ENCODE peak calls at places on chromosomes 4 and X, in eight cellular contexts. One of them, this sample, is unnamed.

GRCh38 chr4:150961566-150961965 is 53.5 kb downstream of the LRBA start:
- DNase-seq in activated CD4-positive, alpha-beta T cell treated with anti-CD3 and anti-CD28 coated beads for 48 hours: no peak
- DNase-seq in NCI-H146: no peak
- DNase-seq in osteocyte: no peak
- DNase-seq in pons: no peak
- DNase-seq in astrocyte of the spinal cord: no peak
- DNase-seq in central memory CD8-positive, alpha-beta T cell: no peak
- DNase-seq in effector memory CD8-positive, alpha-beta T cell: no peak
- DNase-seq in this sample: no peak

GRCh38 chr4:73723029-73723428 is 17.3 kb upstream of the CXCL8 start:
- DNase-seq in central memory CD8-positive, alpha-beta T cell: no peak
- DNase-seq in effector memory CD8-positive, alpha-beta T cell: no peak
- DNase-seq in astrocyte of the spinal cord: no peak
- DNase-seq in osteocyte: no peak
- DNase-seq in NCI-H146: peak; percentile 5
- DNase-seq in activated CD4-positive, alpha-beta T cell treated with anti-CD3 and anti-CD28 coated beads for 48 hours: no peak
- DNase-seq in pons: no peak
- DNase-seq in this sample: no peak

GRCh38 chr4:83358410-83358809 is 23.8 kb upstream of the HPSE start:
- DNase-seq in activated CD4-positive, alpha-beta T cell treated with anti-CD3 and anti-CD28 coated beads for 48 hours: no peak
- DNase-seq in osteocyte: no peak
- DNase-seq in NCI-H146: no peak
- DNase-seq in central memory CD8-positive, alpha-beta T cell: no peak
- DNase-seq in effector memory CD8-positive, alpha-beta T cell: no peak
- DNase-seq in astrocyte of the spinal cord: peak; percentile 78
- DNase-seq in pons: no peak
- DNase-seq in this sample: peak; percentile 66

GRCh38 chr4:7384003-7384928 is 50.5 kb downstream of the PSAPL1 start:
- DNase-seq in activated CD4-positive, alpha-beta T cell treated with anti-CD3 and anti-CD28 coated beads for 48 hours: no peak
- DNase-seq in NCI-H146: no peak
- DNase-seq in effector memory CD8-positive, alpha-beta T cell: no peak
- DNase-seq in pons: no peak
- DNase-seq in astrocyte of the spinal cord: no peak
- DNase-seq in central memory CD8-positive, alpha-beta T cell: no peak
- DNase-seq in osteocyte: peak; percentile 78
- DNase-seq in this sample: no peak

GRCh38 chr4:13866881-13867280 is 239.4 kb upstream of the BOD1L1 start:
- DNase-seq in NCI-H146: no peak
- DNase-seq in central memory CD8-positive, alpha-beta T cell: no peak
- DNase-seq in astrocyte of the spinal cord: peak; percentile 35
- DNase-seq in effector memory CD8-positive, alpha-beta T cell: no peak
- DNase-seq in pons: no peak
- DNase-seq in activated CD4-positive, alpha-beta T cell treated with anti-CD3 and anti-CD28 coated beads for 48 hours: no peak
- DNase-seq in osteocyte: no peak
- DNase-seq in this sample: no peak

GRCh38 chr4:119284876-119285611 is 36.9 kb downstream of the FABP2 start:
- DNase-seq in NCI-H146: no peak
- DNase-seq in astrocyte of the spinal cord: peak; percentile 38
- DNase-seq in central memory CD8-positive, alpha-beta T cell: no peak
- DNase-seq in osteocyte: no peak
- DNase-seq in pons: peak; percentile 24
- DNase-seq in effector memory CD8-positive, alpha-beta T cell: no peak
- DNase-seq in activated CD4-positive, alpha-beta T cell treated with anti-CD3 and anti-CD28 coated beads for 48 hours: no peak
- DNase-seq in this sample: no peak

GRCh38 chr4:151668687-151669402 is 92.0 kb downstream of the GATB start:
- DNase-seq in NCI-H146: no peak
- DNase-seq in astrocyte of the spinal cord: no peak
- DNase-seq in effector memory CD8-positive, alpha-beta T cell: no peak
- DNase-seq in activated CD4-positive, alpha-beta T cell treated with anti-CD3 and anti-CD28 coated beads for 48 hours: no peak
- DNase-seq in central memory CD8-positive, alpha-beta T cell: no peak
- DNase-seq in osteocyte: no peak
- DNase-seq in pons: peak; percentile 53
- DNase-seq in this sample: no peak

GRCh38 chr4:47531241-47531953 is 46.3 kb downstream of the ATP10D start:
- DNase-seq in effector memory CD8-positive, alpha-beta T cell: peak; percentile 49
- DNase-seq in central memory CD8-positive, alpha-beta T cell: peak; percentile 16
- DNase-seq in activated CD4-positive, alpha-beta T cell treated with anti-CD3 and anti-CD28 coated beads for 48 hours: peak; percentile 40
- DNase-seq in osteocyte: no peak
- DNase-seq in NCI-H146: no peak
- DNase-seq in astrocyte of the spinal cord: peak; percentile 94
- DNase-seq in pons: peak; percentile 51
- DNase-seq in this sample: peak; percentile 79

GRCh38 chr4:948101-948935 is 16.1 kb downstream of the TMEM175 start:
- DNase-seq in astrocyte of the spinal cord: no peak
- DNase-seq in central memory CD8-positive, alpha-beta T cell: no peak
- DNase-seq in osteocyte: no peak
- DNase-seq in activated CD4-positive, alpha-beta T cell treated with anti-CD3 and anti-CD28 coated beads for 48 hours: no peak
- DNase-seq in pons: no peak
- DNase-seq in NCI-H146: peak; percentile 15
- DNase-seq in effector memory CD8-positive, alpha-beta T cell: no peak
- DNase-seq in this sample: no peak

GRCh38 chr4:16194199-16194598 is 32.1 kb downstream of the TAPT1 start:
- DNase-seq in NCI-H146: no peak
- DNase-seq in activated CD4-positive, alpha-beta T cell treated with anti-CD3 and anti-CD28 coated beads for 48 hours: no peak
- DNase-seq in pons: no peak
- DNase-seq in astrocyte of the spinal cord: peak; percentile 65
- DNase-seq in osteocyte: no peak
- DNase-seq in central memory CD8-positive, alpha-beta T cell: no peak
- DNase-seq in effector memory CD8-positive, alpha-beta T cell: no peak
- DNase-seq in this sample: no peak

GRCh38 chrX:75335127-75335458 is 61.2 kb downstream of the UPRT start:
- DNase-seq in pons: no peak
- DNase-seq in osteocyte: no peak
- DNase-seq in NCI-H146: no peak
- DNase-seq in astrocyte of the spinal cord: no peak
- DNase-seq in central memory CD8-positive, alpha-beta T cell: no peak
- DNase-seq in effector memory CD8-positive, alpha-beta T cell: no peak
- DNase-seq in activated CD4-positive, alpha-beta T cell treated with anti-CD3 and anti-CD28 coated beads for 48 hours: no peak
- DNase-seq in this sample: no peak

GRCh38 chr4:124206779-124207605 is 505.5 kb downstream of the ANKRD50 start:
- DNase-seq in astrocyte of the spinal cord: peak; percentile 51
- DNase-seq in effector memory CD8-positive, alpha-beta T cell: no peak
- DNase-seq in central memory CD8-positive, alpha-beta T cell: no peak
- DNase-seq in pons: no peak
- DNase-seq in NCI-H146: no peak
- DNase-seq in osteocyte: no peak
- DNase-seq in activated CD4-positive, alpha-beta T cell treated with anti-CD3 and anti-CD28 coated beads for 48 hours: no peak
- DNase-seq in this sample: no peak

GRCh38 chr4:83852085-83852451 is 316.2 kb downstream of the GPAT3 start:
- DNase-seq in astrocyte of the spinal cord: peak; percentile 86
- DNase-seq in pons: no peak
- DNase-seq in activated CD4-positive, alpha-beta T cell treated with anti-CD3 and anti-CD28 coated beads for 48 hours: no peak
- DNase-seq in central memory CD8-positive, alpha-beta T cell: no peak
- DNase-seq in effector memory CD8-positive, alpha-beta T cell: no peak
- DNase-seq in osteocyte: no peak
- DNase-seq in NCI-H146: no peak
- DNase-seq in this sample: peak; percentile 56

GRCh38 chr4:73311428-73311827 is 52.8 kb upstream of the ANKRD17 start:
- DNase-seq in osteocyte: no peak
- DNase-seq in effector memory CD8-positive, alpha-beta T cell: no peak
- DNase-seq in activated CD4-positive, alpha-beta T cell treated with anti-CD3 and anti-CD28 coated beads for 48 hours: no peak
- DNase-seq in astrocyte of the spinal cord: peak; percentile 75
- DNase-seq in pons: peak; percentile 41
- DNase-seq in NCI-H146: peak; percentile 12
- DNase-seq in central memory CD8-positive, alpha-beta T cell: no peak
- DNase-seq in this sample: no peak

GRCh38 chrX:54808109-54808604 is 612 bp downstream of the MAGED2 start:
- DNase-seq in effector memory CD8-positive, alpha-beta T cell: no peak
- DNase-seq in central memory CD8-positive, alpha-beta T cell: peak; percentile 16
- DNase-seq in NCI-H146: peak; percentile 79
- DNase-seq in activated CD4-positive, alpha-beta T cell treated with anti-CD3 and anti-CD28 coated beads for 48 hours: peak; percentile 34
- DNase-seq in osteocyte: peak; percentile 91
- DNase-seq in astrocyte of the spinal cord: no peak
- DNase-seq in pons: peak; percentile 57
- DNase-seq in this sample: no peak

GRCh38 chr4:34157546-34157945 is 2086.8 kb downstream of the ARAP2 start:
- DNase-seq in effector memory CD8-positive, alpha-beta T cell: no peak
- DNase-seq in pons: no peak
- DNase-seq in osteocyte: no peak
- DNase-seq in astrocyte of the spinal cord: peak; percentile 11
- DNase-seq in central memory CD8-positive, alpha-beta T cell: no peak
- DNase-seq in NCI-H146: no peak
- DNase-seq in activated CD4-positive, alpha-beta T cell treated with anti-CD3 and anti-CD28 coated beads for 48 hours: no peak
- DNase-seq in this sample: no peak

GRCh38 chr4:47668810-47669408 is 169.0 kb downstream of the CORIN start:
- DNase-seq in NCI-H146: peak; percentile 75
- DNase-seq in central memory CD8-positive, alpha-beta T cell: no peak
- DNase-seq in effector memory CD8-positive, alpha-beta T cell: peak; percentile 2
- DNase-seq in pons: peak; percentile 64
- DNase-seq in osteocyte: no peak
- DNase-seq in astrocyte of the spinal cord: peak; percentile 64
- DNase-seq in activated CD4-positive, alpha-beta T cell treated with anti-CD3 and anti-CD28 coated beads for 48 hours: peak; percentile 5
- DNase-seq in this sample: no peak

This sample was measured in kidney epithelial cell.